ENCODE peak calls at places on chromosomes 11 and 22, in five cellular contexts. One of them, this sample, is unnamed.

GRCh38 chr22:27692243-27692642 is 109.3 kb downstream of the MN1 start:
- DNase-seq in tibial artery: no peak
- DNase-seq in RWPE1: no peak
- DNase-seq in cardiac fibroblast: peak
- DNase-seq in fibroblast of mammary gland: no peak
- DNase-seq in this sample: no peak

GRCh38 chr22:47592791-47593190 is 830.3 kb downstream of the TBC1D22A start:
- DNase-seq in tibial artery: no peak
- DNase-seq in RWPE1: no peak
- DNase-seq in cardiac fibroblast: no peak
- DNase-seq in fibroblast of mammary gland: no peak
- DNase-seq in this sample: no peak

GRCh38 chr11:1482581-1483444 is 3.8 kb downstream of the MOB2 start:
- DNase-seq in tibial artery: peak
- DNase-seq in RWPE1: no peak
- DNase-seq in cardiac fibroblast: no peak
- DNase-seq in fibroblast of mammary gland: no peak
- DNase-seq in this sample: no peak

GRCh38 chr11:124798991-124799383 is 1.2 kb downstream of the MSANTD2 start:
- DNase-seq in tibial artery: no peak
- DNase-seq in RWPE1: peak
- DNase-seq in cardiac fibroblast: peak
- DNase-seq in fibroblast of mammary gland: peak
- DNase-seq in this sample: no peak

GRCh38 chr11:72614381-72614780 is 59.8 kb downstream of the PDE2A start:
- DNase-seq in tibial artery: no peak
- DNase-seq in RWPE1: no peak
- DNase-seq in cardiac fibroblast: no peak
- DNase-seq in fibroblast of mammary gland: peak
- DNase-seq in this sample: no peak

GRCh38 chr11:110833033-110833484 is 120.8 kb upstream of the ARHGAP20 start:
- DNase-seq in tibial artery: no peak
- DNase-seq in RWPE1: peak
- DNase-seq in cardiac fibroblast: peak
- DNase-seq in fibroblast of mammary gland: peak
- DNase-seq in this sample: no peak

GRCh38 chr22:42425337-42425988 is 6.7 kb downstream of the NFAM1 start:
- DNase-seq in tibial artery: no peak
- DNase-seq in RWPE1: peak
- DNase-seq in cardiac fibroblast: no peak
- DNase-seq in fibroblast of mammary gland: no peak
- DNase-seq in this sample: no peak

GRCh38 chr22:50576070-50576469 is 2.2 kb downstream of the CPT1B start:
- DNase-seq in tibial artery: peak
- DNase-seq in RWPE1: no peak
- DNase-seq in cardiac fibroblast: peak
- DNase-seq in fibroblast of mammary gland: peak
- DNase-seq in this sample: no peak

GRCh38 chr11:131392528-131393255 is 22.3 kb downstream of the NTM start:
- DNase-seq in tibial artery: no peak
- DNase-seq in RWPE1: no peak
- DNase-seq in cardiac fibroblast: no peak
- DNase-seq in fibroblast of mammary gland: peak
- DNase-seq in this sample: no peak

GRCh38 chr11:69220581-69221051 is 64.9 kb downstream of the SMIM38 start:
- DNase-seq in tibial artery: no peak
- DNase-seq in RWPE1: no peak
- DNase-seq in cardiac fibroblast: no peak
- DNase-seq in fibroblast of mammary gland: peak
- DNase-seq in this sample: no peak

GRCh38 chr11:43577566-43578264 is 102.8 kb upstream of the HSD17B12 start:
- DNase-seq in tibial artery: no peak
- DNase-seq in RWPE1: no peak
- DNase-seq in cardiac fibroblast: no peak
- DNase-seq in fibroblast of mammary gland: no peak
- DNase-seq in this sample: no peak

GRCh38 chr11:43575931-43576833 is 104.4 kb upstream of the HSD17B12 start:
- DNase-seq in tibial artery: no peak
- DNase-seq in RWPE1: no peak
- DNase-seq in cardiac fibroblast: peak
- DNase-seq in fibroblast of mammary gland: peak
- DNase-seq in this sample: no peak

GRCh38 chr11:43574949-43575915 is 105.3 kb upstream of the HSD17B12 start:
- DNase-seq in tibial artery: no peak
- DNase-seq in RWPE1: no peak
- DNase-seq in cardiac fibroblast: peak
- DNase-seq in fibroblast of mammary gland: peak
- DNase-seq in this sample: no peak

GRCh38 chr11:43578346-43579170 is 102.0 kb upstream of the HSD17B12 start:
- DNase-seq in tibial artery: no peak
- DNase-seq in RWPE1: peak
- DNase-seq in cardiac fibroblast: peak
- DNase-seq in fibroblast of mammary gland: peak
- DNase-seq in this sample: no peak

DNA sequence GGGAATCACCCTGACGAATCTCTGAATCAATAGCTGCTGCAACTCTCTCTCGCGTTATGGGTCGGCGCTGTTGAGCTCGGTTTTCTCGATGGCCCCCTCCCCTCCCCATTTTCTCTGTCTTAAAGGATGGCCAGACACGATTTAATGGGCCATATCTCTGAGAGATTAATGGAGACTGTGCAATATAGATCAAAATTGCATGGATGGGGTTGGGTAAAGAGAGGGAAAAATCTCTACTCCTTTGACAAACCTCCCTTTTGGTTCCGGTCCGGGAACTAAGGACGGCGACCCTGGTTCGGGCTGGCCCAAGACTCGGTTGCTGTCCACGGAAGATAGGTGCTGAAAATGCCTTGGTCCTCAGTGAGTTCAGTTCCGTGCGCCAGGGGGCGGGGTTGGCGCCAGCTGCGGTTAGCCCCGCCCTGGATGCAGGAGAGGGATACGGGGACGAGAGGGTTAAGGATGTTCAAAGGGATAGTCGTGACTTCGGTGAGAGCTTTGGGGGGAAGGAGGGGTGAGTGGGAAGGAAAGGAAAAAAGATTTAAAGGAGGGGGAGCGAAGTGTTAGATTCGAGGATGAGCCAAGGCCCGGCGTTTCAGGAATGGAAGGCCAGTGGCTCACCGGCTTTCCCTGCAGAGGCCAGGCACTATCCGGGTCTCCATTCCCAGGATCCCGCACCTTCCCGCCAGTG is 103.6 kb upstream of the HSD17B12 start:
- DNase-seq in tibial artery: no peak
- DNase-seq in RWPE1: peak
- DNase-seq in cardiac fibroblast: peak
- DNase-seq in fibroblast of mammary gland: peak
- DNase-seq in this sample: no peak
- TF ChIP-seq CTCF in tibial artery: peak
- TF ChIP-seq CTCF in RWPE1: no peak
- TF ChIP-seq CTCF in cardiac fibroblast: peak
- TF ChIP-seq CTCF in fibroblast of mammary gland: peak
- TF ChIP-seq CTCF in this sample: no peak

GRCh38 chr11:106326087-106326486 is 248.6 kb downstream of the AASDHPPT start:
- DNase-seq in tibial artery: no peak
- DNase-seq in RWPE1: no peak
- DNase-seq in cardiac fibroblast: no peak
- DNase-seq in fibroblast of mammary gland: no peak
- DNase-seq in this sample: no peak

GRCh38 chr11:106327134-106327533 is 249.7 kb downstream of the AASDHPPT start:
- DNase-seq in tibial artery: no peak
- DNase-seq in RWPE1: no peak
- DNase-seq in cardiac fibroblast: no peak
- DNase-seq in fibroblast of mammary gland: no peak
- DNase-seq in this sample: no peak

GRCh38 chr11:106331163-106331562 is 253.7 kb downstream of the AASDHPPT start:
- DNase-seq in tibial artery: no peak
- DNase-seq in RWPE1: no peak
- DNase-seq in cardiac fibroblast: no peak
- DNase-seq in fibroblast of mammary gland: peak
- DNase-seq in this sample: no peak

GRCh38 chr11:106333678-106334077 is 256.2 kb downstream of the AASDHPPT start:
- DNase-seq in tibial artery: no peak
- DNase-seq in RWPE1: no peak
- DNase-seq in cardiac fibroblast: no peak
- DNase-seq in fibroblast of mammary gland: no peak
- DNase-seq in this sample: no peak

GRCh38 chr11:106329273-106330018 is 252.0 kb downstream of the AASDHPPT start:
- DNase-seq in tibial artery: no peak
- DNase-seq in RWPE1: no peak
- DNase-seq in cardiac fibroblast: no peak
- DNase-seq in fibroblast of mammary gland: no peak
- DNase-seq in this sample: no peak
- TF ChIP-seq CTCF in tibial artery: no peak
- TF ChIP-seq CTCF in RWPE1: no peak
- TF ChIP-seq CTCF in cardiac fibroblast: no peak
- TF ChIP-seq CTCF in fibroblast of mammary gland: peak
- TF ChIP-seq CTCF in this sample: no peak

DNA sequence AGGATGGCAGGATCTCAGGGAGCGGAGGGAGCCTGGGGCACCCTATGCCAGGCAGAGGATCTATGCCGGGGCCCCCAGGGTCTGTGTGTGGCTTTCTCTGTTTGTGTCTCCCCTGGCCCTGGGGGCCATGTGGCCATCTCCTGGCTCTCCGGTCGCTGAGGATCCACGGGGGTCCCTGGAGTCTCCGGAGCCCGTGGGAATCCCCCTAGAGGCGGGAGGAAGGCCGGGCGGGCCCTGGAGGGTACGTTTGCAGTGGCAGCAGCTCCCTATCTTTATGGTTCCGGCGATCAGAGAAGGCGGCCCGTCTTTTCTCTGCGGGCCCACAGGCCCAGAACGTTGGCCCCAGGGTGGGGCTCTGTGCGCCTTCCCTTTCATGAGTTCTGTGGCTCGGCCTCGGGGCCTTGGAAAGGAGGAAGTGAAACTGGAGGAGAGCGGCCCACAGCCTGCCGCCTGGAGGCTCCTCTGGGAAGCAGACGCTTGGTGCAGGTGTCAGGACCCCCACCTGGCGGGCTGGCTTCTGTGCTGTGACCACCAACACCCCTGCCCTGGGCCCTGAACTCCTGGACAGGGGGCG is 82.1 kb downstream of the KCNQ1 start:
- DNase-seq in tibial artery: peak
- DNase-seq in RWPE1: no peak
- DNase-seq in cardiac fibroblast: no peak
- DNase-seq in fibroblast of mammary gland: no peak
- DNase-seq in this sample: peak
- TF ChIP-seq CTCF in tibial artery: no peak
- TF ChIP-seq CTCF in RWPE1: no peak
- TF ChIP-seq CTCF in cardiac fibroblast: peak
- TF ChIP-seq CTCF in fibroblast of mammary gland: no peak
- TF ChIP-seq CTCF in this sample: no peak

GRCh38 chr11:27469333-27469680 is 3.3 kb downstream of the LGR4 start:
- DNase-seq in tibial artery: no peak
- DNase-seq in RWPE1: no peak
- DNase-seq in cardiac fibroblast: no peak
- DNase-seq in fibroblast of mammary gland: no peak
- DNase-seq in this sample: no peak
- TF ChIP-seq CTCF in tibial artery: no peak
- TF ChIP-seq CTCF in RWPE1: no peak
- TF ChIP-seq CTCF in cardiac fibroblast: no peak
- TF ChIP-seq CTCF in fibroblast of mammary gland: no peak
- TF ChIP-seq CTCF in this sample: no peak

DNA sequence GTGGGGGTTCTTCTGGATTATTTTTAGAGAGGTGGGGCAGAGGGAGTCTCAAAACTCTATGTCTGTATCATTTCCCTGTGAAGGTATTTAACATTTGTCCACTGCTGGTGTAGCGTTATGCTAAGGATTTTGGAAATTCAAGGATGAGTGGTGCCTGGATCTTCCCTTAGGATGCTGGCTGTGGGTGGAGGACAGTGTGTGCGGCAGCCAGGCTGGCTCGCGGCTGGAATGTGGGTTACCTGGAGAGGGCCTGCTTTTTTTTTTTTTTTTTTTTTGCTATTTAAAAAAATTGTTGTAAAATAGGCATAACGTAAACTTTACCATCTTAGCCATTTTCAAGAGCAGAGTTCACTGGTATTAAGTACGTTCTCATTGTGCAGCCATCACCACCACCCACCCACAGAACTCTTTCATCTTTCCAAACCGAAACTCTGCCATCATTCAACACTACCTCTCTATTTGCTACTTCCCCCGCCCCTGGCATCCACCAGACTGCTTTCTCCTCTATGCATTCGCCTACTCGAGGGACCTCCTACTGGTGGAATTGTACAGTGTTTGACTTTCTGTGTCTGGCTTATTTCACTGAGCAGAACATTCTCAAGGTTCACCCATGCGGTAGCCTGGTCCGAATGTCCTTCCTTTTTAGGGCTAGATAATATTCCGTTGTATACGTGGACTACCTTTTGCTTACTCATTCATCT is 67.1 kb downstream of the PARVB start:
- DNase-seq in tibial artery: no peak
- DNase-seq in RWPE1: no peak
- DNase-seq in cardiac fibroblast: peak
- DNase-seq in fibroblast of mammary gland: peak
- DNase-seq in this sample: no peak
- TF ChIP-seq CTCF in tibial artery: no peak
- TF ChIP-seq CTCF in RWPE1: no peak
- TF ChIP-seq CTCF in cardiac fibroblast: peak
- TF ChIP-seq CTCF in fibroblast of mammary gland: peak
- TF ChIP-seq CTCF in this sample: no peak

GRCh38 chr11:19679952-19680823 is 32.4 kb upstream of the NAV2 start:
- DNase-seq in tibial artery: peak
- DNase-seq in RWPE1: peak
- DNase-seq in cardiac fibroblast: peak
- DNase-seq in fibroblast of mammary gland: peak
- DNase-seq in this sample: no peak
- TF ChIP-seq CTCF in tibial artery: peak
- TF ChIP-seq CTCF in RWPE1: no peak
- TF ChIP-seq CTCF in cardiac fibroblast: peak
- TF ChIP-seq CTCF in fibroblast of mammary gland: peak
- TF ChIP-seq CTCF in this sample: no peak

DNA sequence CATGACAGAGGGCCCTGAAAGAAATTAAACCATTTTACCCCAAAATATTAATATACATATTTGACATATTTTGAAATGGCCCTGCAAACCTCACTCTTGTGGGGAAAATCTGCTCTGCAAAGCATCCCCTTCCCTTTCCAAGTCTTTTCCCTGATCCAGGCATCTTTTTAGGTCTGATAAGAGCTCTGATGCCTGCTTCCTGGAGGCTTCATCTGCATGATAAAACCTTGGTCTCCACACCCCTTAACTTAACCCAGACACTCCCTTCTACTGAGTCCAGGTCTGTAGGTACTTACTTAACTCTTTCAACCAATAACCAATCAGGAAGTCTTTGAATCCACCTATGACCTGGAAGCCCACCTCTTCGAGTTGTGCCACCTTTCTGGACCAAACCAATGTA is 1.8 kb upstream of the LGALS12 start:
- DNase-seq in tibial artery: no peak
- DNase-seq in RWPE1: no peak
- DNase-seq in cardiac fibroblast: no peak
- DNase-seq in fibroblast of mammary gland: no peak
- DNase-seq in this sample: no peak
- TF ChIP-seq CTCF in tibial artery: no peak
- TF ChIP-seq CTCF in RWPE1: no peak
- TF ChIP-seq CTCF in cardiac fibroblast: no peak
- TF ChIP-seq CTCF in fibroblast of mammary gland: no peak
- TF ChIP-seq CTCF in this sample: no peak

GRCh38 chr11:78961186-78961782 is 386.6 kb upstream of the NARS2 start:
- DNase-seq in tibial artery: no peak
- DNase-seq in RWPE1: peak
- DNase-seq in cardiac fibroblast: peak
- DNase-seq in fibroblast of mammary gland: peak
- DNase-seq in this sample: no peak
- TF ChIP-seq CTCF in tibial artery: no peak
- TF ChIP-seq CTCF in RWPE1: peak
- TF ChIP-seq CTCF in cardiac fibroblast: peak
- TF ChIP-seq CTCF in fibroblast of mammary gland: peak
- TF ChIP-seq CTCF in this sample: no peak